ENCODE peak calls at places on chromosomes 1 and 21, in nine cellular contexts. One of them, this sample, is unnamed.

GRCh38 chr1:93770640-93771039 is 89.0 kb upstream of the BCAR3 start:
- DNase-seq in body of pancreas: no peak
- DNase-seq in IMR-90: peak; percentile 27
- DNase-seq in left ventricle myocardium inferior: no peak
- DNase-seq in CD8-positive, alpha-beta T cell: no peak
- DNase-seq in tibial artery: no peak
- DNase-seq in astrocyte: no peak
- DNase-seq in lung: no peak
- DNase-seq in upper lobe of right lung: no peak
- DNase-seq in this sample: no peak

GRCh38 chr1:213276236-213276635 is 225.2 kb downstream of the RPS6KC1 start:
- DNase-seq in body of pancreas: no peak
- DNase-seq in IMR-90: no peak
- DNase-seq in left ventricle myocardium inferior: no peak
- DNase-seq in CD8-positive, alpha-beta T cell: no peak
- DNase-seq in tibial artery: no peak
- DNase-seq in astrocyte: no peak
- DNase-seq in lung: no peak
- DNase-seq in upper lobe of right lung: no peak
- DNase-seq in this sample: no peak

GRCh38 chr1:209748620-209749019 is 7.2 kb upstream of the TRAF3IP3 start:
- DNase-seq in body of pancreas: no peak
- DNase-seq in IMR-90: no peak
- DNase-seq in left ventricle myocardium inferior: no peak
- DNase-seq in CD8-positive, alpha-beta T cell: no peak
- DNase-seq in tibial artery: no peak
- DNase-seq in astrocyte: no peak
- DNase-seq in lung: no peak
- DNase-seq in upper lobe of right lung: no peak
- DNase-seq in this sample: no peak

GRCh38 chr1:47701741-47702515 is 264.1 kb downstream of the FOXD2 start:
- DNase-seq in body of pancreas: no peak
- DNase-seq in IMR-90: no peak
- DNase-seq in left ventricle myocardium inferior: no peak
- DNase-seq in CD8-positive, alpha-beta T cell: no peak
- DNase-seq in tibial artery: no peak
- DNase-seq in astrocyte: no peak
- DNase-seq in lung: no peak
- DNase-seq in upper lobe of right lung: peak; percentile 11
- DNase-seq in this sample: no peak

GRCh38 chr1:78716186-78716585 is 66.6 kb downstream of the IFI44 start:
- DNase-seq in body of pancreas: no peak
- DNase-seq in IMR-90: peak; percentile 49
- DNase-seq in left ventricle myocardium inferior: no peak
- DNase-seq in CD8-positive, alpha-beta T cell: no peak
- DNase-seq in tibial artery: no peak
- DNase-seq in astrocyte: peak; percentile 48
- DNase-seq in lung: no peak
- DNase-seq in upper lobe of right lung: no peak
- DNase-seq in this sample: no peak

GRCh38 chr1:207025144-207025880 is 7.2 kb downstream of the C1orf116 start:
- DNase-seq in body of pancreas: peak; percentile 72
- DNase-seq in IMR-90: peak; percentile 49
- DNase-seq in left ventricle myocardium inferior: peak; percentile 24
- DNase-seq in CD8-positive, alpha-beta T cell: no peak
- DNase-seq in tibial artery: no peak
- DNase-seq in astrocyte: peak; percentile 73
- DNase-seq in lung: no peak
- DNase-seq in upper lobe of right lung: peak; percentile 74
- DNase-seq in this sample: peak; percentile 20

GRCh38 chr21:38379171-38379570 is 119.1 kb downstream of the ERG start:
- DNase-seq in body of pancreas: no peak
- DNase-seq in IMR-90: no peak
- DNase-seq in left ventricle myocardium inferior: no peak
- DNase-seq in CD8-positive, alpha-beta T cell: no peak
- DNase-seq in tibial artery: no peak
- DNase-seq in astrocyte: no peak
- DNase-seq in lung: no peak
- DNase-seq in upper lobe of right lung: no peak
- DNase-seq in this sample: no peak

GRCh38 chr21:27739187-27739586 is 772.3 kb upstream of the ADAMTS5 start:
- DNase-seq in body of pancreas: no peak
- DNase-seq in IMR-90: no peak
- DNase-seq in left ventricle myocardium inferior: no peak
- DNase-seq in CD8-positive, alpha-beta T cell: no peak
- DNase-seq in tibial artery: no peak
- DNase-seq in astrocyte: no peak
- DNase-seq in lung: no peak
- DNase-seq in upper lobe of right lung: no peak
- DNase-seq in this sample: no peak

DNA sequence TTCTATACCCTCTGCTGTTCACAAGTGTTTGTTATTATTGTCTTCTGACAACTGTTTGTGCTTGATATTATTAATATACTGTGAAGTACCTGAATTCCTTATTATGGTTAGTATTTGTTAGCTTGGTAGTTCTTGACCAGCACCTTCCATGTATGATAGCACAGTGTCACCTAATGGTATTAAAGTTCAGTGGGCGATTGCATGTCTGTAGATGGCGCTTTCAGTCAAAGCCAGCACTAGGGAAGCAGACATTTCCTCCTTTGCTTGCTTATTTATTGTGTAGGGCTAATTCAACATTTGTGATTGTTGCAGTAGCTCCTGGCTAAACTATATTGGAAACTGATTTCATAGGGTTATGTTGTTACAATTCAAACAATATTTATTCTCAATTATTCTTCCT is 218.0 kb downstream of the ZP4 start:
- DNase-seq in body of pancreas: no peak
- DNase-seq in IMR-90: no peak
- DNase-seq in left ventricle myocardium inferior: no peak
- DNase-seq in CD8-positive, alpha-beta T cell: no peak
- DNase-seq in tibial artery: no peak
- DNase-seq in astrocyte: no peak
- DNase-seq in lung: no peak
- DNase-seq in upper lobe of right lung: no peak
- DNase-seq in this sample: no peak
- TF ChIP-seq CTCF in body of pancreas: no peak
- TF ChIP-seq CTCF in IMR-90: no peak
- TF ChIP-seq CTCF in left ventricle myocardium inferior: no peak
- TF ChIP-seq CTCF in CD8-positive, alpha-beta T cell: no peak
- TF ChIP-seq CTCF in tibial artery: no peak
- TF ChIP-seq CTCF in astrocyte: no peak
- TF ChIP-seq CTCF in lung: no peak
- TF ChIP-seq CTCF in upper lobe of right lung: no peak
- TF ChIP-seq CTCF in this sample: no peak

GRCh38 chr1:83631836-83632235 is 367.1 kb downstream of the TTLL7 start:
- DNase-seq in body of pancreas: no peak
- DNase-seq in IMR-90: no peak
- DNase-seq in left ventricle myocardium inferior: no peak
- DNase-seq in CD8-positive, alpha-beta T cell: no peak
- DNase-seq in tibial artery: no peak
- DNase-seq in astrocyte: no peak
- DNase-seq in lung: no peak
- DNase-seq in upper lobe of right lung: no peak
- DNase-seq in this sample: no peak

GRCh38 chr1:83632906-83633305 is 366.0 kb downstream of the TTLL7 start:
- DNase-seq in body of pancreas: no peak
- DNase-seq in IMR-90: no peak
- DNase-seq in left ventricle myocardium inferior: no peak
- DNase-seq in CD8-positive, alpha-beta T cell: no peak
- DNase-seq in tibial artery: no peak
- DNase-seq in astrocyte: no peak
- DNase-seq in lung: no peak
- DNase-seq in upper lobe of right lung: no peak
- DNase-seq in this sample: no peak

GRCh38 chr1:83626603-83627002 is 372.3 kb downstream of the TTLL7 start:
- DNase-seq in body of pancreas: peak; percentile 26
- DNase-seq in IMR-90: no peak
- DNase-seq in left ventricle myocardium inferior: no peak
- DNase-seq in CD8-positive, alpha-beta T cell: no peak
- DNase-seq in tibial artery: no peak
- DNase-seq in astrocyte: no peak
- DNase-seq in lung: no peak
- DNase-seq in upper lobe of right lung: no peak
- DNase-seq in this sample: no peak

DNA sequence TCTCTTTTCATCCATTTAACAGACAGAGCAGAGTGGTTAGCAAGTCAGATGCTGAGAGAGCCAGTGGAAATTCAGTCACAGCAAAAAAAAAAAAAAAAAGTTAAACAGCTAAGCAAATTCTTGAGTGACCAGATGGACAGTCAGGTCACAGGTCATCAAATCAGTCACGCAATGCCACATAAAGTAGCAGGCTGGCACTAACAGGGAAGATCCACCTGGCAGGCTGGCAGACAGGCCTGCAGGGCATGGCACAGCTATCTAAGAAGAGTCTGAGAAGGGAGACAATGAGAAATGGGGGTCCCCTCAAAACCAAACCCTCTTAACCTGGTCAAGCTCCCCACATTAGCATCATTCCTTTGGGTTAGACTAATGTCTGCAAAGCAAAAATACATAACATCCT is 371.9 kb downstream of the TTLL7 start:
- DNase-seq in body of pancreas: no peak
- DNase-seq in IMR-90: no peak
- DNase-seq in left ventricle myocardium inferior: no peak
- DNase-seq in CD8-positive, alpha-beta T cell: no peak
- DNase-seq in tibial artery: no peak
- DNase-seq in astrocyte: no peak
- DNase-seq in lung: no peak
- DNase-seq in upper lobe of right lung: no peak
- DNase-seq in this sample: no peak
- H3K9me3 ChIP-seq in body of pancreas: no peaks in the 10 kb centered on the region
- H3K9me3 ChIP-seq in IMR-90: peaks cover 4% of the 10 kb centered on the region
- H3K9me3 ChIP-seq in left ventricle myocardium inferior: no peaks in the 10 kb centered on the region
- H3K9me3 ChIP-seq in CD8-positive, alpha-beta T cell: no peaks in the 10 kb centered on the region
- H3K9me3 ChIP-seq in tibial artery: no peaks in the 10 kb centered on the region
- H3K9me3 ChIP-seq in astrocyte: peaks cover 5% of the 10 kb centered on the region
- H3K9me3 ChIP-seq in lung: no peaks in the 10 kb centered on the region
- H3K9me3 ChIP-seq in upper lobe of right lung: no peaks in the 10 kb centered on the region
- H3K9me3 ChIP-seq in this sample: no peaks in the 10 kb centered on the region

GRCh38 chr1:3290438-3290837 is 164.0 kb upstream of the ARHGEF16 start:
- DNase-seq in body of pancreas: no peak
- DNase-seq in IMR-90: no peak
- DNase-seq in left ventricle myocardium inferior: no peak
- DNase-seq in CD8-positive, alpha-beta T cell: no peak
- DNase-seq in tibial artery: no peak
- DNase-seq in astrocyte: no peak
- DNase-seq in lung: no peak
- DNase-seq in upper lobe of right lung: no peak
- DNase-seq in this sample: no peak

GRCh38 chr1:3292051-3292722 is 162.3 kb upstream of the ARHGEF16 start:
- DNase-seq in body of pancreas: peak; percentile 40
- DNase-seq in IMR-90: no peak
- DNase-seq in left ventricle myocardium inferior: peak; percentile 66
- DNase-seq in CD8-positive, alpha-beta T cell: no peak
- DNase-seq in tibial artery: no peak
- DNase-seq in astrocyte: no peak
- DNase-seq in lung: peak; percentile 36
- DNase-seq in upper lobe of right lung: peak; percentile 74
- DNase-seq in this sample: peak; percentile 41

GRCh38 chr1:3292868-3293562 is 161.4 kb upstream of the ARHGEF16 start:
- DNase-seq in body of pancreas: no peak
- DNase-seq in IMR-90: no peak
- DNase-seq in left ventricle myocardium inferior: no peak
- DNase-seq in CD8-positive, alpha-beta T cell: no peak
- DNase-seq in tibial artery: no peak
- DNase-seq in astrocyte: no peak
- DNase-seq in lung: no peak
- DNase-seq in upper lobe of right lung: no peak
- DNase-seq in this sample: no peak

GRCh38 chr1:3289502-3289901 is 165.0 kb upstream of the ARHGEF16 start:
- DNase-seq in body of pancreas: no peak
- DNase-seq in IMR-90: no peak
- DNase-seq in left ventricle myocardium inferior: no peak
- DNase-seq in CD8-positive, alpha-beta T cell: no peak
- DNase-seq in tibial artery: no peak
- DNase-seq in astrocyte: no peak
- DNase-seq in lung: no peak
- DNase-seq in upper lobe of right lung: no peak
- DNase-seq in this sample: no peak

DNA sequence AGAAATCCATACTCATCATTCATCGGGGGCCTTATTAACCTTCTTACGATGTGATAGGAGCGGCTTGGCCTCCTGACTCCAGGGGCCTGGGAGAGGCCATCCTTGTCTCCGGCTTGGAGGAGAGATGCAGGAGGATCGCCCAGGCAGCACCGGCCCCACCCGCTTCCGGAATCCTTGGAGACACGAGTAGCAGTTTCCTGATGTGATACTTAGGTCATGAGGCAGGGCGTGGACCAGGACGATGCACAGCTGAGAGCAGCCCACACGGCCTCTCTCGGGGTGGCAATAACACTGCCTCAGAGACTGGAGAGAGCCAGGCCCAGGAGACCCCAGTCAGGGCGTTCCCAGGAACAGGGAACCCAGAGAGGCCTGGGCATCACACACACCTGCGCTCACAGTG is 163.6 kb upstream of the ARHGEF16 start:
- DNase-seq in body of pancreas: no peak
- DNase-seq in IMR-90: no peak
- DNase-seq in left ventricle myocardium inferior: no peak
- DNase-seq in CD8-positive, alpha-beta T cell: no peak
- DNase-seq in tibial artery: no peak
- DNase-seq in astrocyte: no peak
- DNase-seq in lung: no peak
- DNase-seq in upper lobe of right lung: no peak
- DNase-seq in this sample: no peak
- H3K27me3 ChIP-seq in body of pancreas: no peaks in the 10 kb centered on the region
- H3K27me3 ChIP-seq in IMR-90: peaks cover 5% of the 10 kb centered on the region
- H3K27me3 ChIP-seq in left ventricle myocardium inferior: peaks cover 57% of the 10 kb centered on the region
- H3K27me3 ChIP-seq in CD8-positive, alpha-beta T cell: no peaks in the 10 kb centered on the region
- H3K27me3 ChIP-seq in tibial artery: no peaks in the 10 kb centered on the region
- H3K27me3 ChIP-seq in astrocyte: no peaks in the 10 kb centered on the region
- H3K27me3 ChIP-seq in lung: no peaks in the 10 kb centered on the region
- H3K27me3 ChIP-seq in upper lobe of right lung: no peaks in the 10 kb centered on the region
- H3K27me3 ChIP-seq in this sample: peaks cover 19% of the 10 kb centered on the region

GRCh38 chr1:231315887-231316286 is 21.8 kb downstream of the EXOC8 start:
- DNase-seq in body of pancreas: peak; percentile 17
- DNase-seq in IMR-90: peak; percentile 9
- DNase-seq in left ventricle myocardium inferior: peak; percentile 24
- DNase-seq in CD8-positive, alpha-beta T cell: peak; percentile 46
- DNase-seq in tibial artery: no peak
- DNase-seq in astrocyte: no peak
- DNase-seq in lung: no peak
- DNase-seq in upper lobe of right lung: peak; percentile 66
- DNase-seq in this sample: peak; percentile 36

GRCh38 chr1:231318568-231318967 is 19.1 kb downstream of the EXOC8 start:
- DNase-seq in body of pancreas: no peak
- DNase-seq in IMR-90: no peak
- DNase-seq in left ventricle myocardium inferior: no peak
- DNase-seq in CD8-positive, alpha-beta T cell: no peak
- DNase-seq in tibial artery: no peak
- DNase-seq in astrocyte: no peak
- DNase-seq in lung: no peak
- DNase-seq in upper lobe of right lung: no peak
- DNase-seq in this sample: no peak

GRCh38 chr1:231318015-231318355 is 19.7 kb downstream of the EXOC8 start:
- DNase-seq in body of pancreas: no peak
- DNase-seq in IMR-90: no peak
- DNase-seq in left ventricle myocardium inferior: no peak
- DNase-seq in CD8-positive, alpha-beta T cell: no peak
- DNase-seq in tibial artery: no peak
- DNase-seq in astrocyte: no peak
- DNase-seq in lung: no peak
- DNase-seq in upper lobe of right lung: no peak
- DNase-seq in this sample: no peak

GRCh38 chr1:231319080-231319479 is 18.6 kb downstream of the EXOC8 start:
- DNase-seq in body of pancreas: no peak
- DNase-seq in IMR-90: no peak
- DNase-seq in left ventricle myocardium inferior: no peak
- DNase-seq in CD8-positive, alpha-beta T cell: no peak
- DNase-seq in tibial artery: no peak
- DNase-seq in astrocyte: no peak
- DNase-seq in lung: no peak
- DNase-seq in upper lobe of right lung: no peak
- DNase-seq in this sample: no peak

GRCh38 chr1:231317306-231318014 is 20.2 kb downstream of the EXOC8 start:
- DNase-seq in body of pancreas: no peak
- DNase-seq in IMR-90: no peak
- DNase-seq in left ventricle myocardium inferior: no peak
- DNase-seq in CD8-positive, alpha-beta T cell: no peak
- DNase-seq in tibial artery: no peak
- DNase-seq in astrocyte: no peak
- DNase-seq in lung: no peak
- DNase-seq in upper lobe of right lung: no peak
- DNase-seq in this sample: no peak
- TF ChIP-seq CTCF in body of pancreas: no peak
- TF ChIP-seq CTCF in IMR-90: no peak
- TF ChIP-seq CTCF in left ventricle myocardium inferior: no peak
- TF ChIP-seq CTCF in CD8-positive, alpha-beta T cell: no peak
- TF ChIP-seq CTCF in tibial artery: no peak
- TF ChIP-seq CTCF in astrocyte: no peak
- TF ChIP-seq CTCF in lung: no peak
- TF ChIP-seq CTCF in upper lobe of right lung: no peak
- TF ChIP-seq CTCF in this sample: no peak